ENCODE peak calls at places on chromosomes 16 and 17, in nine cellular contexts. D is omental fat pad, C is neural crest cell, N is A549, R is HFFc6, X is tibial nerve, Z is astrocyte of the cerebellum, L is ovary, A is uterus. W is an unnamed sample.

GRCh38 chr16:76653390-76654026 is 376.3 kb downstream of the CNTNAP4 start:
- DNase-seq in A (no peak), D (no peak), L (no peak), R (peak), X (no peak), Z (peak), N (peak), C (peak), W (no peak)

GRCh38 chr16:72427786-72428480 is 256.0 kb upstream of the PMFBP1 start:
- DNase-seq in R (no peak), C (no peak), N (no peak), A (no peak), L (no peak), X (no peak), Z (no peak), D (no peak), W (no peak)

GRCh38 chr16:25713785-25714570 is 22.2 kb downstream of the HS3ST4 start:
- DNase-seq in L (no peak), X (no peak), D (no peak), A (no peak), N (no peak), Z (no peak), C (no peak), R (no peak), W (no peak)

GRCh38 chr17:31113939-31114338 is 19.2 kb downstream of the NF1 start:
- DNase-seq in A (no peak), N (no peak), L (no peak), R (no peak), Z (no peak), D (no peak), C (no peak), X (no peak), W (no peak)

GRCh38 chr16:69613283-69614154 is 47.8 kb downstream of the NFAT5 start:
- DNase-seq in Z (no peak), L (no peak), N (no peak), A (no peak), R (no peak), X (no peak), D (no peak), C (no peak), W (no peak)

GRCh38 chr17:13594762-13595697 is 6.7 kb downstream of the HS3ST3A1 start:
- DNase-seq in C (peak), A (peak), N (peak), R (peak), L (peak), Z (peak), D (peak), X (peak), W (peak)

GRCh38 chr17:78933025-78933958 is 8.1 kb upstream of the TIMP2 start:
- DNase-seq in N (peak), X (peak), C (no peak), A (peak), L (peak), D (no peak), Z (peak), R (peak), W (peak)

GRCh38 chr16:88200896-88201185 is 181.9 kb upstream of the ZNF469 start:
- DNase-seq in C (no peak), X (no peak), R (no peak), N (no peak), A (no peak), Z (no peak), D (no peak), L (no peak), W (no peak)

GRCh38 chr16:49472598-49472997 is 99.0 kb downstream of the C16orf78 start:
- DNase-seq in L (no peak), D (peak), A (peak), R (no peak), C (no peak), X (no peak), N (no peak), Z (no peak), W (no peak)

GRCh38 chr17:6894206-6894528 is 62.6 kb upstream of the TEKT1 start:
- DNase-seq in Z (no peak), A (no peak), L (no peak), C (no peak), D (no peak), N (no peak), X (no peak), R (no peak), W (no peak)

GRCh38 chr16:66471696-66472393 is 44.8 kb downstream of the BEAN1 start:
- DNase-seq in R (no peak), C (no peak), Z (no peak), A (no peak), L (no peak), X (no peak), D (no peak), N (no peak), W (no peak)

GRCh38 chr16:11251525-11252481 is 4.2 kb downstream of the SOCS1 start:
- DNase-seq in C (no peak), D (no peak), L (no peak), Z (peak), N (no peak), X (no peak), R (peak), A (no peak), W (no peak)

GRCh38 chr16:8716592-8716991 is 42.2 kb downstream of the ABAT start:
- DNase-seq in X (no peak), D (no peak), A (no peak), R (no peak), L (no peak), C (no peak), Z (no peak), N (no peak), W (no peak)

GRCh38 chr17:51456942-51457341 is 196.6 kb downstream of the UTP18 start:
- DNase-seq in X (no peak), R (no peak), C (no peak), A (no peak), L (no peak), N (no peak), Z (no peak), D (no peak), W (no peak)

GRCh38 chr17:38728290-38728831 is 1.8 kb upstream of the CISD3 start:
- DNase-seq in Z (no peak), D (no peak), X (no peak), C (no peak), L (no peak), R (no peak), A (no peak), N (no peak), W (no peak)

GRCh38 chr16:87352818-87353217 is 30.8 kb downstream of the FBXO31 start:
- DNase-seq in R (no peak), A (no peak), Z (no peak), X (no peak), N (no peak), C (no peak), D (no peak), L (no peak), W (no peak)

GRCh38 chr17:82245144-82246039 is 16.6 kb downstream of the SLC16A3 start:
- DNase-seq in Z (no peak), R (no peak), N (no peak), A (no peak), L (no peak), X (no peak), C (no peak), D (no peak), W (no peak)

GRCh38 chr16:152141-153128 is at the start of gene HBZ:
- DNase-seq in L (no peak), Z (no peak), C (no peak), N (no peak), X (no peak), R (no peak), D (no peak), A (no peak), W (no peak)

GRCh38 chr17:9140550-9141422 is 119.5 kb downstream of the NTN1 start:
- DNase-seq in C (no peak), Z (no peak), D (no peak), X (no peak), L (no peak), A (peak), N (no peak), R (no peak), W (no peak)

GRCh38 chr16:85542548-85542927 is 70.6 kb upstream of the GSE1 start:
- DNase-seq in D (no peak), N (no peak), X (no peak), A (no peak), R (no peak), L (no peak), Z (no peak), C (no peak), W (no peak)

GRCh38 chr16:20072524-20073202 is 1.0 kb downstream of the GPR139 start:
- DNase-seq in N (no peak), C (no peak), X (no peak), D (no peak), A (no peak), Z (no peak), R (no peak), L (no peak), W (no peak)

GRCh38 chr16:51154271-51155171 is 3.5 kb upstream of the SALL1 start:
- DNase-seq in R (no peak), L (no peak), A (peak), X (no peak), N (no peak), D (no peak), C (peak), Z (no peak), W (no peak)

GRCh38 chr16:66275795-66276428 is 90.6 kb upstream of the CDH5 start:
- DNase-seq in L (no peak), Z (peak), C (peak), N (peak), A (no peak), R (peak), X (peak), D (no peak), W (no peak)

GRCh38 chr16:71846443-71846842 is 667 bp downstream of the ATXN1L start:
- DNase-seq in X (no peak), Z (no peak), D (no peak), R (no peak), N (no peak), A (no peak), L (no peak), C (no peak), W (no peak)

GRCh38 chr17:79870540-79870939 is 31.3 kb upstream of the CBX4 start:
- DNase-seq in Z (no peak), N (no peak), L (no peak), D (no peak), R (no peak), A (no peak), X (no peak), C (no peak), W (no peak)

GRCh38 chr17:51764387-51764971 is 394.0 kb downstream of the CA10 start:
- DNase-seq in L (peak), X (peak), N (peak), A (no peak), C (peak), R (peak), Z (peak), D (no peak), W (no peak)

GRCh38 chr16:53370827-53371226 is 63.4 kb upstream of the RBL2 start:
- DNase-seq in R (no peak), N (no peak), C (no peak), D (no peak), Z (no peak), X (no peak), L (no peak), A (no peak), W (no peak)

DNA sequence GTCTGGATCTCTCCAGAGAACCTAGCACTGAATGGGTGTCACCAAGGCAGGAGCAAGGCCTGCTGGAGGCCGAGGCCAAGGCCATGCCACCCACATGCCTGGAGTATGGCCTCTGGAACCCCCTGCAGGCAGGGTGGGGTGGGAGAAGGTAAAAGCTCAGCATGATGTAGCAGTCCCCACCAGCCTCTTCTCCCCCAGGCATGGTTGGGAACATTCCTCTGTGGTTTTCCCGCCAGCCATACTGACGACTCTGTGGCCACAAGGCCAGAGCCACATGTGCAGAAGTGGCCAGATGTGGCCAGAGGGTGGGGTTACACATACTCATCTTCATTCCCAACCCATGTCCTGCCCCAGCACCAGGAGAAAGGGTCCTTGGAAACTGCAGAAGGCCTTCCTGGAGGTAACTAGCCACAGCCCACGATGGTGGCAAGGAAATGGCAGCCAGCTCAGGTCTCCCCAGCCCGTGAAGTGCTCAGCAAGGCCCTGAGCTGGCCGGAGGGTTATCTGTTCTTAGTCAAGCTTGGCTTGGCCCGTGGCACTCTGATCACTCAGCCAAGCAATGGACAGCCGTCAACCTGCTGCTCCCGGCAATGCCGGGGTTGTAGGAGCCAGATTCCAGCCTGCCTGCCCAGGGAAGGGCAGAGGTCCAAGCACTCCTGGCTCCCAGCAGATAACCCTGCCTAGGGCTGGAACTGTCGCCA is 26.2 kb downstream of the HDAC5 start:
- DNase-seq in X (no peak), D (no peak), C (no peak), A (no peak), L (no peak), Z (peak), R (peak), N (no peak), W (no peak)
- TF ChIP-seq CTCF in X (no peak), D (no peak), C (no peak), A (no peak), L (no peak), Z (no peak), R (peak), N (no peak), W (no peak)

GRCh38 chr17:18038861-18039534 is at the start of the genes ATPAF2 and GID4:
- DNase-seq in Z (peak), L (peak), X (peak), A (peak), D (peak), C (peak), N (peak), R (peak), W (peak)
- TF ChIP-seq CTCF in Z (no peak), L (no peak), X (peak), A (peak), D (no peak), C (peak), N (peak), R (peak), W (peak)

GRCh38 chr17:45171338-45172231 is 9.9 kb downstream of the HEXIM2 start:
- DNase-seq in C (no peak), R (no peak), D (no peak), X (no peak), Z (no peak), L (no peak), A (peak), N (peak), W (no peak)
- TF ChIP-seq CTCF in C (no peak), R (no peak), D (no peak), X (no peak), Z (no peak), L (no peak), A (no peak), N (no peak), W (no peak)

GRCh38 chr17:74455025-74455585 is 11.3 kb upstream of the CD300A start:
- DNase-seq in R (no peak), N (no peak), X (no peak), Z (no peak), C (no peak), D (no peak), A (peak), L (no peak), W (no peak)

GRCh38 chr17:74452027-74452840 is 14.2 kb upstream of the CD300A start:
- DNase-seq in A (no peak), R (no peak), D (no peak), C (no peak), N (no peak), X (no peak), Z (no peak), L (no peak), W (no peak)

GRCh38 chr17:74452841-74453661 is 13.4 kb upstream of the CD300A start:
- DNase-seq in L (peak), A (peak), C (no peak), R (no peak), N (no peak), X (no peak), D (no peak), Z (no peak), W (no peak)

GRCh38 chr17:74453665-74454196 is 12.7 kb upstream of the CD300A start:
- DNase-seq in N (peak), Z (no peak), C (no peak), X (no peak), R (no peak), A (no peak), D (no peak), L (no peak), W (peak)

GRCh38 chr17:74454197-74455024 is 12.0 kb upstream of the CD300A start:
- DNase-seq in L (peak), A (peak), D (peak), Z (no peak), C (peak), X (peak), N (peak), R (no peak), W (no peak)
- TF ChIP-seq CTCF in L (no peak), A (peak), D (no peak), Z (no peak), C (peak), X (peak), N (no peak), R (no peak), W (no peak)

GRCh38 chr17:29115906-29116651 is 64.1 kb downstream of the MYO18A start:
- DNase-seq in D (no peak), Z (no peak), N (peak), R (peak), A (no peak), X (no peak), L (no peak), C (peak), W (no peak)

GRCh38 chr17:29115435-29115834 is 64.8 kb downstream of the MYO18A start:
- DNase-seq in R (no peak), C (no peak), X (no peak), N (no peak), A (no peak), L (no peak), Z (no peak), D (no peak), W (no peak)

GRCh38 chr17:29116652-29117439 is 63.4 kb downstream of the MYO18A start:
- DNase-seq in N (peak), D (peak), C (peak), Z (no peak), A (peak), X (peak), R (peak), L (peak), W (no peak)

GRCh38 chr17:29119265-29119664 is 60.9 kb downstream of the MYO18A start:
- DNase-seq in A (no peak), R (no peak), L (no peak), D (no peak), Z (no peak), X (no peak), C (no peak), N (no peak), W (no peak)

DNA sequence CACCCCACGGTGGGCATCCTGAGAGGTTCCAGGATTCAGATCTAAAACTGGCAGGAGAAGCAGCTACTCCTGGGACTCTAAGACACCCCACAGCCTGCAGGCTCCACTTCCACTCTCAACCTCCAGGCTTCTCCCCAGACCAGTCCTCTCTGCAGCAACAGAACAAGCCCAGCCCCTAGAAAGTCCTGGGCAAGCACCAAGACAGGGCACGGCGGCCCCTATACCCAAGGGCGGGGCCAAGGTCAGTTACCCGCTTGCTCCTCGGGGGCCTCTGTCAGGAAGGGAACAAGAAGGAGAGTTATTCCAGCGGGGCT is 62.8 kb downstream of the MYO18A start:
- DNase-seq in R (no peak), Z (no peak), A (no peak), X (no peak), N (no peak), D (no peak), C (no peak), L (no peak), W (no peak)
- TF ChIP-seq CTCF in R (peak), Z (no peak), A (no peak), X (no peak), N (no peak), D (no peak), C (peak), L (no peak), W (no peak)